ENCODE peak calls at places on chromosomes 2 and 18, in seven cellular contexts. T is psoas muscle, V is stomach, R is sigmoid colon, A is fibroblast of lung, Z is tibial artery, Y is mesendoderm. E is an unnamed sample.

GRCh38 chr2:11829324-11829946 is 83.0 kb downstream of the LPIN1 start:
- DNase-seq in T (peak; percentile 60), V (peak; percentile 63), R (peak; percentile 79), A (peak; percentile 42), Z (peak; percentile 47), Y (peak; percentile 91), E (peak; percentile 63)

GRCh38 chr2:42142476-42143184 is 26.5 kb upstream of the EML4 start:
- DNase-seq in T (no peak), V (no peak), R (no peak), A (peak; percentile 64), Z (no peak), Y (no peak), E (no peak)

GRCh38 chr18:845152-845819 is 33.2 kb upstream of the YES1 start:
- DNase-seq in T (no peak), V (no peak), R (no peak), A (peak; percentile 83), Z (no peak), Y (no peak), E (no peak)

GRCh38 chr2:30225131-30225762 is 6.1 kb upstream of the LBH start:
- DNase-seq in T (peak; percentile 38), V (no peak), R (peak; percentile 84), A (peak; percentile 88), Z (no peak), Y (no peak), E (no peak)

GRCh38 chr2:112024246-112024645 is 30.8 kb upstream of the TMEM87B start:
- DNase-seq in T (no peak), V (no peak), R (no peak), A (no peak), Z (no peak), Y (no peak), E (no peak)

GRCh38 chr2:23620841-23621341 is 235.9 kb downstream of the KLHL29 start:
- DNase-seq in T (no peak), V (no peak), R (peak; percentile 87), A (peak; percentile 32), Z (no peak), Y (no peak), E (peak; percentile 50)

GRCh38 chr2:213145723-213146242 is 5.6 kb downstream of the IKZF2 start:
- DNase-seq in T (no peak), V (no peak), R (no peak), A (no peak), Z (no peak), Y (no peak), E (no peak)

GRCh38 chr2:3288455-3289163 is 89.0 kb downstream of the EIPR1 start:
- DNase-seq in T (no peak), V (peak; percentile 16), R (peak; percentile 33), A (no peak), Z (peak; percentile 6), Y (no peak), E (no peak)

DNA sequence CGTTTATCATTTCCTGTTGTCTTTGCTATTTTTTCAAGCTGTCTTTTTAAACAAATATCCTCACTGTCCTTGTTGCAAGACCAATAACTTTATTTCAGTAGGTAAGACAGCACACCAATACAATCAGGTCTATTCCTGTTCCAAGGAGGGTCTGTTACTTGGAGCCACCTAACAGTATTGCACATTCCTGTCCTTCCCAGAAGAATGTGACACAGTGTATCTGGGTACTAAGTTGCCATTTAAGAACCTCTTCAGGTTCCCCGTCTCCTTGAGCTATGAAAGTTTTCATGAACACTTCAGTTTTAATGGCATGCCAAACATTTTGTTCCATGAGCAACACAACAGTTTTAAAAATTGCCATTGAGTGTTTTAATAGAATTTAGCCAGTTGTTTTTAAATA is 138.9 kb upstream of the CAVIN2 start:
- DNase-seq in T (no peak), V (no peak), R (no peak), A (no peak), Z (no peak), Y (no peak), E (no peak)
- H3K36me3 ChIP-seq in T (no peaks in the 10 kb centered on the region), V (no peaks in the 10 kb centered on the region), R (no peaks in the 10 kb centered on the region), A (no peaks in the 10 kb centered on the region), Z (no peaks in the 10 kb centered on the region), Y (no peaks in the 10 kb centered on the region), E (no peaks in the 10 kb centered on the region)

GRCh38 chr18:45865466-45865865 is 40.0 kb downstream of the SIGLEC15 start:
- DNase-seq in T (no peak), V (no peak), R (no peak), A (no peak), Z (no peak), Y (no peak), E (no peak)

GRCh38 chr18:45860971-45861370 is 35.5 kb downstream of the SIGLEC15 start:
- DNase-seq in T (no peak), V (no peak), R (no peak), A (peak; percentile 31), Z (no peak), Y (no peak), E (no peak)

GRCh38 chr18:45863469-45863868 is 38.0 kb downstream of the SIGLEC15 start:
- DNase-seq in T (no peak), V (no peak), R (no peak), A (no peak), Z (no peak), Y (no peak), E (no peak)

GRCh38 chr18:45861926-45862325 is 36.5 kb downstream of the SIGLEC15 start:
- DNase-seq in T (no peak), V (no peak), R (no peak), A (no peak), Z (no peak), Y (no peak), E (no peak)

DNA sequence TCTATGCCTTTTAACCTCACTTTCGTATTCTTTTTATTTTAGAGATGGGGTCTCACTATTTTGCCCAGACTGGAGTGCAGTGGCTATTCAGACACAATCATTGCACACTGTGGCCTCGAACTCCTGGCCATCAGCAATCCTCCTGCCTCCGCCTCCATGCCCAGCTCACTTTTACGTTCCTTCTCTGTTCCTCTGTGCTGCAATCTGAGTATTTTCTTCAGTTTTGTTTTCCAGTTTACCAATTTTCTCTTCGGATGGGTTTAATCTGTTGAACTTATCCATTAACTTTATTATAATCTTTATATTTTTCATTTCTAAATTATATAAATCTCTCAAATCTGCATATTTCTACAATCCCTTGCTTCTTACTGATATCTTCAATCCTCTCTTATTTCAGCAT is 38.6 kb downstream of the SIGLEC15 start:
- DNase-seq in T (no peak), V (no peak), R (no peak), A (no peak), Z (no peak), Y (no peak), E (no peak)
- H3K36me3 ChIP-seq in T (peaks cover 94% of the 10 kb centered on the region), V (peaks cover 48% of the 10 kb centered on the region), R (peaks cover 47% of the 10 kb centered on the region), A (peaks cover 32% of the 10 kb centered on the region), Z (peaks cover 59% of the 10 kb centered on the region), Y (no peaks in the 10 kb centered on the region), E (peaks cover 51% of the 10 kb centered on the region)

DNA sequence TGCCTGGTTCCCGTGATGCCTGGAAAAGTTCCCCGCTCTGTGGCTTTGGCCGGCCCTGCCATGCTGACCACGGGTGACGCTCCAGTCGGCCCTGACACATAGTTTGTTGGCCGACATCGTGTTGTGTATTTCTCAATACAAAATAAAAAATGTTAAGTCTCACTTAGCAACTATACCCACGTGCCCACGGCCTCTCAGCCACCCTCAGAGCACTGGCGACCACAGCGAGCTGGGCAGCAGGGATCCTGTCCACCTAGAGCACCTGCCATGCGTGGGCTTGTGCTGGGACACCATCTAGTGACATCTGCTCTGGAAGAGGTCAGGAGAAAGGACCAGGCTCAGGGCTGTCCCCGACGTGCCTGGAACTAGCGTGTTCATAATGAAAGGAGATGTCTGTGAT is 261.7 kb downstream of the HDAC4 start:
- DNase-seq in T (peak; percentile 7), V (no peak), R (no peak), A (no peak), Z (no peak), Y (no peak), E (no peak)
- H3K36me3 ChIP-seq in T (peaks cover 97% of the 10 kb centered on the region), V (peaks cover 32% of the 10 kb centered on the region), R (peaks cover 78% of the 10 kb centered on the region), A (peaks cover 5% of the 10 kb centered on the region), Z (peaks cover 18% of the 10 kb centered on the region), Y (no peaks in the 10 kb centered on the region), E (peaks cover 22% of the 10 kb centered on the region)

GRCh38 chr18:76956648-76957047 is 134.3 kb downstream of the ZNF236 start:
- DNase-seq in T (no peak), V (peak; percentile 65), R (no peak), A (no peak), Z (no peak), Y (no peak), E (no peak)

GRCh38 chr18:76953186-76953982 is 131.0 kb downstream of the ZNF236 start:
- DNase-seq in T (peak; percentile 61), V (peak; percentile 96), R (peak; percentile 87), A (peak; percentile 36), Z (peak; percentile 69), Y (no peak), E (peak; percentile 92)

GRCh38 chr18:76955529-76956170 is 133.3 kb downstream of the ZNF236 start:
- DNase-seq in T (no peak), V (peak; percentile 94), R (no peak), A (no peak), Z (no peak), Y (no peak), E (peak; percentile 95)

GRCh38 chr18:76951600-76952247 is 129.4 kb downstream of the ZNF236 start:
- DNase-seq in T (no peak), V (no peak), R (no peak), A (no peak), Z (no peak), Y (no peak), E (no peak)

DNA sequence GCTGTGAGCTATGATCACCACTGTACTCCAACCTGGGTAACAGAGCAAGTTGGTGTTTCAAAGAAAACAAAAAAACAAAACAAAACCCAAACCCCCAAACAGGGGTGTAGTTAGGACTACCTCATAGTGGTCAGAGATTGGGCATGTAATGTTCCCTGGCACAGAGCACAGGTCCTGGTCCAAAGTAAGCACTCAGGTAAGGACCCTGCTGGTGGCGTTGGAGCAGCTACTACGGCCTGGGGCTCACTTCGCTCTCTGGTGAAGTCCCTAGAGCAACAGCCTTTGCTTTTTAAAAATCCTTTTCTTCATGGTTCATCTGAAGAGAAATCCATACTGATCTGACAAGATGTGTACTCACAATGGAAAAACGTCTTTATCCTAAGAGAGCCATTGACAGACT is 130.4 kb downstream of the ZNF236 start:
- DNase-seq in T (no peak), V (no peak), R (no peak), A (no peak), Z (no peak), Y (no peak), E (no peak)
- H3K36me3 ChIP-seq in T (peaks cover 65% of the 10 kb centered on the region), V (no peaks in the 10 kb centered on the region), R (peaks cover 16% of the 10 kb centered on the region), A (peaks cover 3% of the 10 kb centered on the region), Z (peaks cover 25% of the 10 kb centered on the region), Y (peaks cover 4% of the 10 kb centered on the region), E (no peaks in the 10 kb centered on the region)

GRCh38 chr2:229810786-229811185 is 96.4 kb upstream of the DNER start:
- DNase-seq in T (no peak), V (no peak), R (no peak), A (no peak), Z (no peak), Y (no peak), E (no peak)

GRCh38 chr2:229815858-229816257 is 101.5 kb upstream of the DNER start:
- DNase-seq in T (no peak), V (no peak), R (no peak), A (peak; percentile 64), Z (no peak), Y (no peak), E (no peak)

GRCh38 chr2:229818230-229818629 is 103.6 kb downstream of the TRIP12 start:
- DNase-seq in T (no peak), V (no peak), R (no peak), A (no peak), Z (no peak), Y (no peak), E (no peak)

DNA sequence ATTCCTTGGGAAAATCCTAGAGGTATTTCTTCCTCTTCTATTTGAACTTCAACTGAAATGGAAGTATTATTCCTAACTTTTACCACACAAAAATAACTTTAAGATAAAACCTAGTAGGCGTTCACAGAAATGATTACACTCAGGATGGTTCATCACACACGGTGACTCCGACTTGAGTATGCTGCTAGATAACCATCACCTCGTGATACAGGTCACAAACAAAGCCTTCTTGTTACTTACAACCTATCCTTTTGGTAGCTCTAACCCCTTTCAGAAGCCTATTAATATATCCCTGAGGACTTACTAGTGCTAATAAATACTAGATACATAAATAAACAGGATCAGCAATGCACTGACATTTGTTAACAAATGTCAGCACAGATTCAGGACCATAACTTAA is 101.0 kb upstream of the DNER start:
- DNase-seq in T (no peak), V (no peak), R (no peak), A (peak; percentile 54), Z (no peak), Y (no peak), E (no peak)
- H3K36me3 ChIP-seq in T (peaks cover 90% of the 10 kb centered on the region), V (peaks cover 15% of the 10 kb centered on the region), R (peaks cover 11% of the 10 kb centered on the region), A (peaks cover 2% of the 10 kb centered on the region), Z (peaks cover 30% of the 10 kb centered on the region), Y (no peaks in the 10 kb centered on the region), E (no peaks in the 10 kb centered on the region)

E was measured in right lobe of liver.